ENCODE peak calls at places on chromosomes 5 and 9, in five cellular contexts. Y is globus pallidus; G is H9; T is CD8-positive, alpha-beta T cell; S is T-cell. F is an unnamed sample.

GRCh38 chr5:103424453-103425205 is 138.0 kb downstream of the NUDT12 start:
- DNase-seq in Y (no peak), G (no peak), T (no peak), S (no peak), F (no peak)

GRCh38 chr5:31733365-31733764 is 94.4 kb downstream of the PDZD2 start:
- DNase-seq in Y (peak; percentile 96), G (no peak), T (no peak), S (no peak), F (no peak)

GRCh38 chr5:102857090-102857818 is 102.1 kb downstream of the PAM start:
- DNase-seq in Y (no peak), G (no peak), T (no peak), S (no peak), F (no peak)

GRCh38 chr9:78301466-78301865 is 4.5 kb downstream of the PSAT1 start:
- DNase-seq in Y (no peak), G (no peak), T (no peak), S (no peak), F (no peak)

GRCh38 chr5:66337827-66338226 is 193.7 kb downstream of the SREK1 start:
- DNase-seq in Y (no peak), G (no peak), T (no peak), S (no peak), F (no peak)

GRCh38 chr9:118038713-118039112 is 334.5 kb downstream of the TLR4 start:
- DNase-seq in Y (no peak), G (no peak), T (no peak), S (no peak), F (no peak)

GRCh38 chr9:1979815-1980367 is 35.3 kb upstream of the SMARCA2 start:
- DNase-seq in Y (no peak), G (no peak), T (no peak), S (no peak), F (no peak)

GRCh38 chr5:96809898-96810297 is 2.2 kb upstream of the ERAP1 start:
- DNase-seq in Y (no peak), G (no peak), T (peak; percentile 56), S (no peak), F (no peak)

GRCh38 chr5:157857821-157858526 is 971 bp downstream of the CLINT1 start:
- DNase-seq in Y (no peak), G (no peak), T (no peak), S (no peak), F (peak; percentile 32)

GRCh38 chr9:88816141-88816540 is 175.1 kb upstream of the S1PR3 start:
- DNase-seq in Y (no peak), G (no peak), T (no peak), S (no peak), F (no peak)

GRCh38 chr9:12972608-12973589 is 198.1 kb downstream of the LURAP1L start:
- DNase-seq in Y (peak; percentile 90), G (no peak), T (no peak), S (no peak), F (no peak)

GRCh38 chr9:35426627-35427026 is 63.3 kb upstream of the RUSC2 start:
- DNase-seq in Y (no peak), G (no peak), T (no peak), S (no peak), F (no peak)

GRCh38 chr9:19720374-19720773 is 68.5 kb downstream of the SLC24A2 start:
- DNase-seq in Y (no peak), G (no peak), T (no peak), S (no peak), F (no peak)

GRCh38 chr9:78397045-78397843 is 100.3 kb downstream of the PSAT1 start:
- DNase-seq in Y (no peak), G (no peak), T (no peak), S (no peak), F (no peak)

GRCh38 chr5:163893301-163893700 is 387.9 kb downstream of the MAT2B start:
- DNase-seq in Y (no peak), G (no peak), T (no peak), S (no peak), F (no peak)

GRCh38 chr5:169164481-169164925 is 136.4 kb downstream of the SLIT3 start:
- DNase-seq in Y (no peak), G (peak; percentile 48), T (no peak), S (no peak), F (no peak)

GRCh38 chr9:69554945-69555344 is 117.2 kb downstream of the APBA1 start:
- DNase-seq in Y (no peak), G (no peak), T (no peak), S (no peak), F (no peak)

GRCh38 chr5:15266841-15267240 is 233.1 kb upstream of the FBXL7 start:
- DNase-seq in Y (no peak), G (no peak), T (no peak), S (no peak), F (no peak)

GRCh38 chr5:162068412-162068811 is 839 bp downstream of the GABRG2 start:
- DNase-seq in Y (no peak), G (peak; percentile 93), T (no peak), S (no peak), F (no peak)

GRCh38 chr5:59058237-59058636 is 475.4 kb downstream of the RAB3C start:
- DNase-seq in Y (no peak), G (no peak), T (no peak), S (no peak), F (no peak)

GRCh38 chr5:170757669-170758068 is 25.9 kb upstream of the GABRP start:
- DNase-seq in Y (no peak), G (no peak), T (no peak), S (no peak), F (no peak)

GRCh38 chr5:132832612-132833011 is 2.2 kb upstream of the SHROOM1 start:
- DNase-seq in Y (no peak), G (no peak), T (no peak), S (no peak), F (no peak)

GRCh38 chr9:17116400-17116837 is 18.4 kb upstream of the CNTLN start:
- DNase-seq in Y (peak; percentile 36), G (no peak), T (no peak), S (no peak), F (no peak)

GRCh38 chr9:135610290-135611141 is 28.8 kb downstream of the GLT6D1 start:
- DNase-seq in Y (no peak), G (no peak), T (no peak), S (no peak), F (no peak)